ENCODE peak calls at places on chromosomes 2 and 18, in ten cellular contexts. I is left ventricle myocardium superior; B is AG04449; S is ureter; N is EH; T is NCI-H460; Z is NCI-H774; D is MCF 10A; U is activated T-helper 1 cell treated with anti-CD3 and anti-CD28 coated beads, Interleukin-2, amount 50 U/mL, for 16 hours; Q is NCI-H2227 treated with DMSO at 0.1 percent for 48 hours. K is an unnamed sample.

GRCh38 chr2:45904931-45905642 is 253.6 kb downstream of the PRKCE start:
- DNase-seq in T (no peak), Z (peak), D (no peak), B (no peak), N (no peak), I (no peak), Q (no peak), S (no peak), U (no peak), K (peak)

GRCh38 chr2:190791347-190791982 is 89.2 kb upstream of the GLS start:
- DNase-seq in U (no peak), B (peak), S (peak), I (peak), N (peak), Z (no peak), Q (peak), D (peak), T (no peak), K (peak)

GRCh38 chr2:225113356-225114015 is 71.2 kb upstream of the DOCK10 start:
- DNase-seq in Z (no peak), T (no peak), S (no peak), U (no peak), Q (no peak), I (no peak), N (peak), B (no peak), D (no peak), K (peak)

GRCh38 chr2:44464437-44464836 is 102.7 kb downstream of the CAMKMT start:
- DNase-seq in I (no peak), Q (no peak), S (no peak), Z (no peak), U (no peak), B (no peak), T (no peak), N (no peak), D (no peak), K (no peak)

GRCh38 chr18:24369420-24369819 is 28.2 kb downstream of the OSBPL1A start:
- DNase-seq in T (no peak), D (no peak), I (no peak), B (no peak), N (peak), Q (no peak), S (no peak), U (no peak), Z (no peak), K (peak)

GRCh38 chr2:43226558-43226954 is at the start of gene ZFP36L2:
- DNase-seq in Q (peak), T (peak), U (peak), N (peak), S (peak), Z (peak), D (peak), I (peak), B (no peak), K (peak)

GRCh38 chr2:215960825-215961224 is 52.5 kb downstream of the MREG start:
- DNase-seq in I (no peak), D (no peak), N (no peak), S (no peak), Q (no peak), B (no peak), Z (no peak), T (no peak), U (no peak), K (no peak)

GRCh38 chr2:45483997-45484396 is 127.1 kb downstream of the SRBD1 start:
- DNase-seq in D (peak), Z (no peak), B (no peak), I (no peak), N (peak), U (no peak), Q (no peak), T (no peak), S (no peak), K (peak)

GRCh38 chr2:111168528-111168929 is 47.8 kb downstream of the BCL2L11 start:
- DNase-seq in Q (no peak), U (no peak), D (peak), S (no peak), B (peak), Z (peak), N (peak), T (peak), I (peak), K (peak)

GRCh38 chr2:97726311-97727064 is 13.1 kb downstream of the ZAP70 start:
- DNase-seq in S (no peak), I (peak), U (no peak), B (no peak), Z (no peak), Q (no peak), N (peak), T (no peak), D (no peak), K (no peak)

GRCh38 chr2:96987264-96987909 is 1.0 kb upstream of the FAM178B start:
- DNase-seq in T (no peak), I (no peak), Q (no peak), U (no peak), N (no peak), Z (no peak), B (no peak), D (no peak), S (no peak), K (no peak)

GRCh38 chr18:9736942-9737813 is 29.1 kb downstream of the RAB31 start:
- DNase-seq in B (no peak), T (no peak), S (peak), U (no peak), Z (peak), Q (peak), N (peak), I (no peak), D (no peak), K (peak)

GRCh38 chr2:41720702-41721344 is 327.0 kb upstream of the PKDCC start:
- DNase-seq in I (no peak), Z (no peak), T (no peak), Q (no peak), N (peak), U (no peak), D (no peak), S (no peak), B (no peak), K (no peak)

GRCh38 chr2:104793971-104794370 is 59.9 kb upstream of the POU3F3 start:
- DNase-seq in N (peak), D (peak), I (no peak), Q (no peak), U (no peak), B (peak), T (no peak), Z (no peak), S (no peak), K (peak)

GRCh38 chr2:169464508-169465386 is 14.5 kb upstream of the BBS5 start:
- DNase-seq in D (no peak), Z (no peak), B (no peak), T (no peak), N (no peak), S (no peak), I (no peak), Q (peak), U (no peak), K (no peak)

GRCh38 chr2:24925815-24926214 is 5.8 kb upstream of the ADCY3 start:
- DNase-seq in Z (no peak), D (no peak), N (no peak), S (no peak), Q (no peak), T (no peak), U (no peak), B (no peak), I (no peak), K (no peak)

GRCh38 chr18:7002107-7002506 is 115.5 kb downstream of the LAMA1 start:
- DNase-seq in B (no peak), N (no peak), I (no peak), T (no peak), Z (no peak), Q (no peak), U (no peak), S (no peak), D (no peak), K (no peak)

GRCh38 chr2:46669996-46670793 is 190.8 kb downstream of the TMEM247 start:
- DNase-seq in D (no peak), B (no peak), N (peak), I (no peak), T (peak), S (no peak), Z (no peak), Q (no peak), U (no peak), K (peak)

GRCh38 chr18:471701-472100 is 28.8 kb downstream of the COLEC12 start:
- DNase-seq in D (peak), Q (no peak), T (no peak), B (no peak), S (no peak), I (no peak), U (no peak), Z (no peak), N (peak), K (peak)

GRCh38 chr18:55544028-55544427 is 44.0 kb downstream of the TCF4 start:
- DNase-seq in T (no peak), U (no peak), Q (no peak), N (no peak), B (no peak), S (no peak), I (no peak), Z (no peak), D (no peak), K (no peak)

GRCh38 chr2:7672027-7672684 is 754.9 kb downstream of the RNF144A start:
- DNase-seq in Z (no peak), U (no peak), N (peak), I (peak), D (peak), B (no peak), S (no peak), Q (no peak), T (peak), K (peak)

GRCh38 chr2:86035371-86035882 is 70.3 kb downstream of the POLR1A start:
- DNase-seq in Q (no peak), Z (no peak), U (no peak), N (no peak), T (no peak), B (no peak), S (no peak), I (no peak), D (no peak), K (no peak)

GRCh38 chr18:48036641-48037421 is 106.4 kb upstream of the SMAD2 start:
- DNase-seq in T (no peak), U (no peak), I (no peak), B (no peak), S (peak), N (no peak), Z (peak), Q (no peak), D (no peak), K (peak)

GRCh38 chr2:189798312-189799029 is 14.2 kb downstream of the PMS1 start:
- DNase-seq in B (peak), Q (peak), I (no peak), T (peak), D (peak), U (no peak), Z (no peak), N (peak), S (no peak), K (peak)

K was measured in GM23248.